ENCODE peak calls at places on chromosomes 7 and 10, in four cellular contexts. One of them, this sample, is unnamed. For H3K4me1, the result is how much of the 10 kb centered on the place peaks cover.

GRCh38 chr7:102063736-102064135 is 222.9 kb upstream of the SH2B2 start:
- DNase-seq in GM23248: peak
- DNase-seq in fibroblast of lung: no peak
- DNase-seq in IMR-90: peak
- DNase-seq in this sample: peak

GRCh38 chr7:42340462-42340861 is 103.5 kb upstream of the GLI3 start:
- DNase-seq in GM23248: no peak
- DNase-seq in fibroblast of lung: peak
- DNase-seq in IMR-90: no peak
- DNase-seq in this sample: no peak

GRCh38 chr10:60162631-60163030 is 227.0 kb downstream of the ANK3 start:
- DNase-seq in GM23248: no peak
- DNase-seq in fibroblast of lung: no peak
- DNase-seq in IMR-90: no peak
- DNase-seq in this sample: no peak

GRCh38 chr10:132685921-132686680 is 99.8 kb downstream of the NKX6-2 start:
- DNase-seq in GM23248: no peak
- DNase-seq in fibroblast of lung: no peak
- DNase-seq in IMR-90: no peak
- DNase-seq in this sample: no peak

GRCh38 chr10:108132303-108132702 is 967.8 kb upstream of the SORCS1 start:
- DNase-seq in GM23248: no peak
- DNase-seq in fibroblast of lung: no peak
- DNase-seq in IMR-90: no peak
- DNase-seq in this sample: peak

GRCh38 chr10:79415736-79416577 is 29.5 kb downstream of the ZCCHC24 start:
- DNase-seq in GM23248: no peak
- DNase-seq in fibroblast of lung: no peak
- DNase-seq in IMR-90: no peak
- DNase-seq in this sample: no peak

GRCh38 chr10:45418859-45419672 is 45.0 kb downstream of the ALOX5 start:
- DNase-seq in GM23248: peak
- DNase-seq in fibroblast of lung: peak
- DNase-seq in IMR-90: peak
- DNase-seq in this sample: peak

GRCh38 chr10:73095479-73096021 is 1.1 kb downstream of the P4HA1 start:
- DNase-seq in GM23248: peak
- DNase-seq in fibroblast of lung: peak
- DNase-seq in IMR-90: peak
- DNase-seq in this sample: peak

GRCh38 chr7:79877874-79878465 is 256.7 kb upstream of the GNAI1 start:
- DNase-seq in GM23248: peak
- DNase-seq in fibroblast of lung: no peak
- DNase-seq in IMR-90: peak
- DNase-seq in this sample: no peak

GRCh38 chr7:154880512-154880911 is 122.4 kb downstream of the PAXIP1 start:
- DNase-seq in GM23248: no peak
- DNase-seq in fibroblast of lung: no peak
- DNase-seq in IMR-90: no peak
- DNase-seq in this sample: no peak

GRCh38 chr7:64180989-64181388 is 26.0 kb upstream of the ZNF735 start:
- DNase-seq in GM23248: peak
- DNase-seq in fibroblast of lung: peak
- DNase-seq in IMR-90: no peak
- DNase-seq in this sample: no peak

GRCh38 chr10:57627642-57628178 is 640.0 kb downstream of the IPMK start:
- DNase-seq in GM23248: no peak
- DNase-seq in fibroblast of lung: no peak
- DNase-seq in IMR-90: no peak
- DNase-seq in this sample: no peak

GRCh38 chr10:21304198-21304597 is 221.3 kb downstream of the SKIDA1 start:
- DNase-seq in GM23248: no peak
- DNase-seq in fibroblast of lung: no peak
- DNase-seq in IMR-90: peak
- DNase-seq in this sample: no peak

DNA sequence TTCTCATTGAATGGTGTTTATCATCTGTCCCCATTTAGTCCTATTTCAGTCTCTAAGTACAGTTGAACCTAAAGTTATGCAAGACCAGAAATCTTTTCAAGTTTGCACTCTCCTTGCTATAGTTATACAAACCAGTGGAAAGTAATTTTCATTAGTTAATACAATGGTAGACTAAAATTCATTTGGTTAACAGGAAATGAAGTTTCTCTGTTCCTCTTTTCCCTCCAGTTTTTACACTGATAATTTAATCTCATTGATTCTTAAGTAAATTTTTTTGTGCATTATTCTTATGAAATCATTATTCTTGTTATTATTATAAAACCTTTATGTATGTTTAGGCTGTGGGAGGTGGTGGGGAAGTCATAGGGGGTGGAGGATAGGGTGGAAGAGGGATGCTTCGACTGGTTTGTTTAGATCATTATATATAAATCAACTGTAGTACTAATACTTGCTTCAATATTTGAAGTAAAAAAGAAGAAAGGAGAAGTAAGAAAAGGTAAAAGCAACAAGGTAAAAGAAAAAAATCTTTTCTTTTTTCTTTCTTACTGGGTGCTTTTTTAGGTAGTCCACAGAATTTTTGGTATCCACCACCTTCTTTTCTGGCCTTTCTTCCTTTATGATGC is 104.1 kb downstream of the GPR85 start:
- DNase-seq in GM23248: no peak
- DNase-seq in fibroblast of lung: no peak
- DNase-seq in IMR-90: no peak
- DNase-seq in this sample: no peak
- H3K4me1 ChIP-seq in GM23248: under half
- H3K4me1 ChIP-seq in fibroblast of lung: under half
- H3K4me1 ChIP-seq in IMR-90: under half
- H3K4me1 ChIP-seq in this sample: under half

GRCh38 chr7:148332787-148333186 is 257.8 kb upstream of the C7orf33 start:
- DNase-seq in GM23248: no peak
- DNase-seq in fibroblast of lung: no peak
- DNase-seq in IMR-90: no peak
- DNase-seq in this sample: no peak
- H3K9ac ChIP-seq in GM23248: no peak
- H3K9ac ChIP-seq in fibroblast of lung: no peak
- H3K9ac ChIP-seq in IMR-90: no peak
- H3K9ac ChIP-seq in this sample: no peak

DNA sequence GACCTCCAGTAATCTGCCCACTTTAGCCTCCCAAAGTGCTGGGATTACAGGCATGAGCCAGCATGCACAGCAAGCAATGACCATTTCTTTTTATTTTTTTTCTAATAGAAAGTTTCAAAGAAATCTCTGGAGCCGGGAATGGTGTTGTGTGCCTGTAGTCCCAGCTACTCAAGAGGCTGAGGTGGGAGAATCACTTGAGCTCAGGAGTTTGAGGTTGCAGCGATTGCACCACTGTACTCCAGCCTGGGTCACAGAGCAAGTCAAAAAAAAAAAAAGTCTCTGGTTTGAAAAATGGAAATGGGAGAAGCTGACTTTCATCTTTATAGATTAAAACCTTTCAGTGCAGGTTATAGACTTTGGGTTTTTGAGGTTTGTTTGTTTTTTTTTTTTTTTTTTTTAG is 44.8 kb upstream of the KMT2E start:
- DNase-seq in GM23248: no peak
- DNase-seq in fibroblast of lung: no peak
- DNase-seq in IMR-90: no peak
- DNase-seq in this sample: no peak
- H3K4me1 ChIP-seq in GM23248: under half
- H3K4me1 ChIP-seq in fibroblast of lung: under half
- H3K4me1 ChIP-seq in IMR-90: under half
- H3K4me1 ChIP-seq in this sample: under half

DNA sequence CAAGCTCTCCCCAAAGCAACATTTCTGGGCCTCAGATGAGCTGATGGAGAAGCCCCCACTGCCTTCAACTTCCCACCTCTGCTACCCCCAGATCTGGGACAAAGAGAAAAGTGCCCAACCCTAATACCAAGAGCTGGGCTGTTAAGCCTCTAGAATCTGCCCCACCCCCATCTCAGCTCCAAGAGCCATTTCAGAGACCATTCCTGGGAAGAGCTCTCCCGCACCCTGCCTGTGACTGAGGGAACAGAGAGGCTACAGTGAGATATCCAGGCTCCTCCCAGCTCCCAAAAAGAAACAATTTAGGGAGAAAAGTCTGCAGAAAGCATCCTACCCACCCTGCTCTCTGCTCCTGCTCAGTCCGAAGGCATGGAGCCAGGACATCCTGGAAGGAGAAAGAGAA is 2.5 kb upstream of the KCNH2 start:
- DNase-seq in GM23248: no peak
- DNase-seq in fibroblast of lung: no peak
- DNase-seq in IMR-90: no peak
- DNase-seq in this sample: no peak
- H3K9ac ChIP-seq in GM23248: no peak
- H3K9ac ChIP-seq in fibroblast of lung: no peak
- H3K9ac ChIP-seq in IMR-90: no peak
- H3K9ac ChIP-seq in this sample: no peak

GRCh38 chr7:628826-629225 is 97.7 kb upstream of the DNAAF5 start:
- DNase-seq in GM23248: no peak
- DNase-seq in fibroblast of lung: no peak
- DNase-seq in IMR-90: no peak
- DNase-seq in this sample: no peak
- H3K4me1 ChIP-seq in GM23248: under half
- H3K4me1 ChIP-seq in fibroblast of lung: under half
- H3K4me1 ChIP-seq in IMR-90: under half
- H3K4me1 ChIP-seq in this sample: under half

This sample was measured in mammary epithelial cell.